ENCODE peak calls at places on chromosomes 11 and 22, in nine cellular contexts. V is stomach, P is transverse colon, D is lower lobe of right lung, C is sigmoid colon, B is cardiac muscle cell, J is A549, K is neural progenitor cell, T is heart right ventricle. Z is an unnamed sample.

GRCh38 chr11:70568504-70569172 is 170.3 kb downstream of the CTTN start:
- DNase-seq in V (no peak), P (peak), D (peak), C (no peak), B (peak), J (no peak), K (peak), T (peak), Z (peak)

GRCh38 chr11:35976434-35976833 is 32.6 kb downstream of the LDLRAD3 start:
- DNase-seq in V (no peak), P (no peak), D (no peak), C (no peak), B (no peak), J (no peak), K (no peak), T (no peak), Z (no peak)

GRCh38 chr11:122229611-122230386 is 113.8 kb upstream of the BLID start:
- DNase-seq in V (no peak), P (no peak), D (no peak), C (no peak), B (no peak), J (no peak), K (peak), T (no peak), Z (no peak)

GRCh38 chr11:33778682-33779081 is 4.4 kb upstream of the FBXO3 start:
- DNase-seq in V (no peak), P (no peak), D (no peak), C (no peak), B (peak), J (no peak), K (peak), T (no peak), Z (no peak)

GRCh38 chr11:128235958-128236357 is 351.4 kb downstream of the ETS1 start:
- DNase-seq in V (no peak), P (no peak), D (no peak), C (peak), B (peak), J (no peak), K (no peak), T (no peak), Z (no peak)

GRCh38 chr22:37753746-37754145 is 54.0 kb upstream of the GCAT start:
- DNase-seq in V (no peak), P (no peak), D (no peak), C (no peak), B (no peak), J (peak), K (no peak), T (no peak), Z (no peak)

GRCh38 chr11:17343907-17344306 is 7.7 kb upstream of the NCR3LG1 start:
- DNase-seq in V (no peak), P (no peak), D (no peak), C (no peak), B (no peak), J (peak), K (no peak), T (no peak), Z (no peak)

GRCh38 chr11:118980191-118980881 is 8.8 kb downstream of the FOXR1 start:
- DNase-seq in V (no peak), P (no peak), D (no peak), C (peak), B (no peak), J (no peak), K (no peak), T (peak), Z (no peak)

GRCh38 chr11:116263770-116264169 is 509.0 kb downstream of the BUD13 start:
- DNase-seq in V (no peak), P (no peak), D (no peak), C (no peak), B (no peak), J (no peak), K (no peak), T (no peak), Z (no peak)

GRCh38 chr22:48755332-48755949 is 1072.2 kb downstream of the BRD1 start:
- DNase-seq in V (peak), P (no peak), D (no peak), C (peak), B (no peak), J (no peak), K (no peak), T (no peak), Z (no peak)

GRCh38 chr11:76249195-76249741 is 43.0 kb upstream of the WNT11 start:
- DNase-seq in V (peak), P (peak), D (no peak), C (no peak), B (no peak), J (no peak), K (no peak), T (no peak), Z (no peak)

GRCh38 chr22:48372395-48372794 is 1455.3 kb downstream of the BRD1 start:
- DNase-seq in V (no peak), P (no peak), D (no peak), C (peak), B (no peak), J (no peak), K (no peak), T (no peak), Z (no peak)

GRCh38 chr11:17581732-17582053 is 34.6 kb downstream of the OTOG start:
- DNase-seq in V (peak), P (no peak), D (no peak), C (no peak), B (no peak), J (no peak), K (no peak), T (no peak), Z (no peak)

GRCh38 chr11:34266987-34267386 is 90.8 kb downstream of the ABTB2 start:
- DNase-seq in V (no peak), P (no peak), D (no peak), C (no peak), B (no peak), J (no peak), K (no peak), T (peak), Z (no peak)

GRCh38 chr11:112724194-112724790 is 236.9 kb upstream of the NCAM1 start:
- DNase-seq in V (no peak), P (no peak), D (no peak), C (no peak), B (no peak), J (no peak), K (no peak), T (no peak), Z (no peak)

GRCh38 chr11:65388731-65389130 is 2.3 kb downstream of the FRMD8 start:
- DNase-seq in V (no peak), P (no peak), D (no peak), C (no peak), B (no peak), J (no peak), K (no peak), T (no peak), Z (no peak)

GRCh38 chr11:64879226-64879900 is 942 bp upstream of the EHD1 start:
- DNase-seq in V (no peak), P (peak), D (no peak), C (no peak), B (no peak), J (no peak), K (no peak), T (no peak), Z (peak)

GRCh38 chr11:1149545-1149944 is 8.2 kb upstream of the MUC5AC start:
- DNase-seq in V (no peak), P (no peak), D (no peak), C (no peak), B (no peak), J (no peak), K (no peak), T (no peak), Z (no peak)

GRCh38 chr11:19437760-19438159 is 197.0 kb upstream of the E2F8 start:
- DNase-seq in V (no peak), P (no peak), D (no peak), C (no peak), B (no peak), J (peak), K (no peak), T (no peak), Z (no peak)

GRCh38 chr11:112455791-112456190 is 195.1 kb upstream of the PLET1 start:
- DNase-seq in V (no peak), P (no peak), D (no peak), C (no peak), B (no peak), J (no peak), K (no peak), T (no peak), Z (no peak)

GRCh38 chr11:100329352-100329751 is 357.7 kb upstream of the ARHGAP42 start:
- DNase-seq in V (no peak), P (no peak), D (no peak), C (no peak), B (no peak), J (no peak), K (no peak), T (no peak), Z (no peak)

GRCh38 chr22:43625242-43625641 is 186.9 kb downstream of the EFCAB6 start:
- DNase-seq in V (no peak), P (no peak), D (no peak), C (no peak), B (no peak), J (peak), K (no peak), T (no peak), Z (no peak)

GRCh38 chr22:45976351-45977002 is 485 bp downstream of the WNT7B start:
- DNase-seq in V (no peak), P (no peak), D (no peak), C (no peak), B (peak), J (no peak), K (peak), T (no peak), Z (no peak)

GRCh38 chr11:45994421-45995341 is 72.2 kb downstream of the LARGE2 start:
- DNase-seq in V (no peak), P (no peak), D (no peak), C (no peak), B (peak), J (no peak), K (peak), T (no peak), Z (no peak)

GRCh38 chr11:119590651-119591308 is 138.2 kb downstream of the NECTIN1 start:
- DNase-seq in V (peak), P (no peak), D (no peak), C (no peak), B (no peak), J (peak), K (peak), T (no peak), Z (no peak)

GRCh38 chr11:70167723-70168404 is 35.2 kb upstream of the FADD start:
- DNase-seq in V (no peak), P (no peak), D (no peak), C (no peak), B (no peak), J (peak), K (no peak), T (no peak), Z (no peak)

GRCh38 chr22:37472418-37473006 is 13.7 kb downstream of the MFNG start:
- DNase-seq in V (peak), P (peak), D (no peak), C (no peak), B (peak), J (peak), K (peak), T (no peak), Z (no peak)

DNA sequence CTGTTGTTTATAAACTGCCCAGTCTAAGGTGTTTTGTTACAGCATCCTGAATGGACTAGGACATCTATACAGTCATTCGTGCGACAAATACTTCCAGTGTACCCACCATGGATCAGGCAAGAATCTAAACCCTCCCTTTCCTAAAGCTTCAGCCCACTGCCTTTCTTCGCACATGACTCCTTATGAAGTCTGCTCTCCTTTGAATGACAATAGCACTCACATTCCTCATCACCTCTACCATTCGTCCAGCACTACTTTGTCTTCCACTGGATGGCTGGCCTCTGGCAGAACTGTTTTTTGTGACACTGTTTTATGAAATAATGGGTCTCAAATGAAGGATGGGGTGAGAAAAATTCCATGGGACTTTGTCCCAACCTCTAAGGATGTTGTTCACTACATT is 89.8 kb upstream of the LIN7C start:
- DNase-seq in V (no peak), P (no peak), D (no peak), C (no peak), B (no peak), J (no peak), K (no peak), T (no peak), Z (no peak)
- H3K27ac ChIP-seq in V (no peak), P (no peak), D (no peak), C (no peak), B (no peak), J (no peak), K (no peak), T (no peak), Z (no peak)

DNA sequence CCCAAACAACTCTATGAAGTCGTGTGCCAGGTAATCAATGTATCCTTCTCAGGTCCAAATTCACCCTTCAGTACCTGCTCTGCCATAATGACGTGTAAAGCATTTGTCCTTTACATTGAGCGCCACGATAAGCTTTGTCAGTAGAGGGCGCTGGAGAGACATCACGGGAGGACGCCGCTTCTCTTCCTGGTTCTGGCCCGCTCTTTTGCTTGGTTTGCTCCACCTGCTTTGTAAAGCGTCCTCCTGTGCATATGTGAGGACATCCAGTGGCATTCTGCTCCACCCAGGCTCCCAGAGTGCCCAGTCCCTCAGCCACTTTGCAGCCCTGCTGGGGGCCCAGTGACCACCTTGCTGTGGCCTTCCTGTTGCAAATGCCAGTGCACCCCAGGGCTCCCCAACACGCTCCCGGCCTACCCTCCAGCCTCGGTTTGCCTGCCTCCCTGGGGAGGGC is 61.1 kb downstream of the WT1 start:
- DNase-seq in V (no peak), P (peak), D (no peak), C (no peak), B (peak), J (peak), K (peak), T (no peak), Z (no peak)
- TF ChIP-seq CTCF in V (no peak), P (peak), D (peak), C (no peak), B (peak), J (peak), K (peak), T (peak), Z (peak)

GRCh38 chr22:39232246-39232645 is 12.5 kb downstream of the PDGFB start:
- DNase-seq in V (no peak), P (no peak), D (no peak), C (no peak), B (no peak), J (no peak), K (no peak), T (no peak), Z (no peak)
- H3K27ac ChIP-seq in V (no peak), P (no peak), D (no peak), C (no peak), B (no peak), J (no peak), K (no peak), T (no peak), Z (peak)

DNA sequence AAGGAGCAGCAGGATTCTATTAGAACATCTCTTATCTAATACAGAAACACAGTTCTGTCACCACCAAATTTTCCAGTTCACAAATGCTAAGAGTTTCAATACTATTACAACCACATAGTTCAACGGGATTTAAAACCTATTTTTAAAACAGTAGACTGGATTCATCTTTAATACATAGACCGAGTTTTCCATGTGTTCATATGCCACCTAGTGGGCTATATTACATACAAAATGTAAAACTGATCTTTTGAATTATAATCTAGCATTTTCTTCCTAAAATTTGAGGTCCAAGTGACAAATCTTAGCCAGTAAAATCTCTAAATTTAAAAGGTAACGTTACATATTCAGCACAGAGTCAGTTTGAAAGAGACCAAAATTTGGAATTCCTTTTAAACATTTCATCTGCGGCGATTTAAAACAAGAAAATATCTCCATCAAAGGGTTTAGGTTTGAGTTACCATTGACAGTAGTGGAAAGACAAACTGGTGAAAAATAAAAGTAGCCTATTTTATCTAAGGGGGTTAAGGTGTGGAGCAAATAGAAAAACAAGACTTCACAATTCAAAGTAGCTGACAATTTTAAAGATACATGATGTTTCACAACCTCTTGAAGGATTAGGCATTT is 269.3 kb upstream of the MPPED2 start:
- DNase-seq in V (no peak), P (no peak), D (no peak), C (no peak), B (peak), J (peak), K (no peak), T (no peak), Z (no peak)
- TF ChIP-seq CTCF in V (no peak), P (peak), D (peak), C (peak), B (no peak), J (peak), K (peak), T (peak), Z (peak)

GRCh38 chr11:75162954-75163353 is 12.0 kb downstream of the SLCO2B1 start:
- DNase-seq in V (no peak), P (no peak), D (no peak), C (no peak), B (no peak), J (no peak), K (no peak), T (no peak), Z (no peak)
- H3K27ac ChIP-seq in V (no peak), P (no peak), D (no peak), C (no peak), B (no peak), J (no peak), K (no peak), T (no peak), Z (no peak)

DNA sequence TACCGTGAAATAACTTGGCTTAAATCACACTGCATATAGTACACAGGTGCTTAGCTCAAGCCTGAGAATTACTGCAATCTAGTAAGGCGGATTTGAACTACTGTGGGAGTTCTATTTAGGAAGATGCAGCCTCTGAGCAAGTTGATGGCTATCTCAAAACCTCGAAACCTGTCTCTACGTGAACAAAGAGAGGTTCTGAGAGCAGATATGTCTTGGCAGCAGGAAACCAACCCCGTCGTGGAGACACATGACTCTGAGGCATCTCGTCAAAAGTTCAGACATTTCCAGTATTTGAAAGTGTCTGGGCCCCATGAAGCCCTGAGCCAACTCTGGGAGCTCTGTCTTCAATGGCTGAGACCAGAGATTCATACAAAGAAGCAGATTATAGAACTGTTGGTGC is 5.9 kb downstream of the ZNF215 start:
- DNase-seq in V (no peak), P (no peak), D (no peak), C (no peak), B (no peak), J (no peak), K (no peak), T (no peak), Z (no peak)
- TF ChIP-seq CTCF in V (no peak), P (no peak), D (no peak), C (no peak), B (no peak), J (no peak), K (no peak), T (no peak), Z (no peak)

DNA sequence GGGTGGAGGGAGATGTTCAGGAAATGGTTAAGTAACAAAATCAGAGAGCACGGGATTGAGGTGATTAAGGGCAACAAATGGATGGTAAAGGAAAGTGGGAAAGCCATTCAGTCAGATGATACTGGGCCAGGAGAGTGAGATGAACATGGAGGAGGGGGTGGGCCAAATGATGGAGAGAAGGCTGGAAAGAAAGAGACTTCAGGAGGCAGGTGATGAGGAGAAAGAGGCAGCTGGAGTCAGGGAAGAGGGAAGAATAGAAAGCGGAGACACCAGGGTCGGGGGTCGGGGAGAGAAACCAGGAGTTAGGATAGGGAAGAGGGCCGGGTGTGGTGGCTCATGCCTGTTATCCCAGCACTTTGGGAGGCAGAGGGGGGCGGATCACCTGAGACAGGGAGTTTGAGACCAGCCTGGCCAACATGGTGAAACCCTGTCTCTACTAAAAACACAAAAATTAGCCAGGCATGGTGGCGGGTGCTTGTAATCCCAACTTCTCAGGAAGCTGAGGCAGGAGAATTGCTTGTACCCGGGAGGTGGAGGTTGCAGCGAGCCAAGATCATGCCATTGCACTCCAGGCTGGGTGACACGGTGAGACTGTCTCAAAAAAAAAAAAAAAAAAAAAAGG is 4.7 kb upstream of the KDM2A start:
- DNase-seq in V (no peak), P (no peak), D (no peak), C (no peak), B (no peak), J (no peak), K (no peak), T (no peak), Z (no peak)
- H3K27ac ChIP-seq in V (no peak), P (no peak), D (no peak), C (no peak), B (no peak), J (peak), K (no peak), T (no peak), Z (no peak)

GRCh38 chr11:103878646-103879045 is 157.8 kb upstream of the DDI1 start:
- DNase-seq in V (no peak), P (no peak), D (no peak), C (no peak), B (no peak), J (no peak), K (no peak), T (no peak), Z (no peak)

GRCh38 chr11:103875855-103876510 is 160.5 kb upstream of the DDI1 start:
- DNase-seq in V (no peak), P (no peak), D (no peak), C (no peak), B (no peak), J (no peak), K (no peak), T (no peak), Z (no peak)

GRCh38 chr11:103881518-103882070 is 154.8 kb upstream of the DDI1 start:
- DNase-seq in V (no peak), P (no peak), D (no peak), C (no peak), B (no peak), J (no peak), K (no peak), T (no peak), Z (no peak)

GRCh38 chr11:103880968-103881367 is 155.5 kb upstream of the DDI1 start:
- DNase-seq in V (no peak), P (no peak), D (no peak), C (no peak), B (no peak), J (no peak), K (no peak), T (no peak), Z (no peak)

GRCh38 chr11:103877221-103877620 is 159.2 kb upstream of the DDI1 start:
- DNase-seq in V (no peak), P (no peak), D (no peak), C (no peak), B (no peak), J (peak), K (no peak), T (no peak), Z (no peak)
- TF ChIP-seq CTCF in V (no peak), P (no peak), D (no peak), C (no peak), B (no peak), J (no peak), K (no peak), T (no peak), Z (no peak)